ENCODE peak calls at places on chromosomes 7 and 10, in four cellular contexts. N is H1, V is GM12878, H is K562. B is an unnamed sample.

GRCh38 chr10:28020993-28021982 is 22.4 kb upstream of the ODAD2 start:
- DNase-seq in N (no peak), H (no peak), V (no peak), B (no peak)

GRCh38 chr10:633279-634245 is 55.9 kb downstream of the DIP2C start:
- DNase-seq in V (no peak), N (no peak), H (no peak), B (no peak)

GRCh38 chr10:7094781-7095180 is 316.1 kb downstream of the SFMBT2 start:
- DNase-seq in V (no peak), N (no peak), H (no peak), B (peak)

GRCh38 chr10:20596911-20597310 is 300.2 kb downstream of the NEBL start:
- DNase-seq in V (no peak), N (no peak), H (no peak), B (no peak)

GRCh38 chr10:110502851-110503301 is 5.2 kb downstream of the DUSP5 start:
- DNase-seq in H (no peak), V (peak), N (no peak), B (peak)

GRCh38 chr10:110756886-110757285 is 112.8 kb downstream of the RBM20 start:
- DNase-seq in V (no peak), H (no peak), N (no peak), B (no peak)

GRCh38 chr7:158078161-158078910 is 509.3 kb downstream of the PTPRN2 start:
- DNase-seq in N (no peak), V (no peak), H (no peak), B (no peak)

GRCh38 chr10:42646214-42646613 is 7.8 kb upstream of the ZNF33B start:
- DNase-seq in H (no peak), V (no peak), N (no peak), B (no peak)

GRCh38 chr7:22663319-22663718 is 63.7 kb upstream of the IL6 start:
- DNase-seq in V (no peak), N (no peak), H (no peak), B (peak)

GRCh38 chr10:110533149-110533548 is 34.3 kb upstream of the SMC3 start:
- DNase-seq in N (no peak), H (no peak), V (no peak), B (peak)

DNA sequence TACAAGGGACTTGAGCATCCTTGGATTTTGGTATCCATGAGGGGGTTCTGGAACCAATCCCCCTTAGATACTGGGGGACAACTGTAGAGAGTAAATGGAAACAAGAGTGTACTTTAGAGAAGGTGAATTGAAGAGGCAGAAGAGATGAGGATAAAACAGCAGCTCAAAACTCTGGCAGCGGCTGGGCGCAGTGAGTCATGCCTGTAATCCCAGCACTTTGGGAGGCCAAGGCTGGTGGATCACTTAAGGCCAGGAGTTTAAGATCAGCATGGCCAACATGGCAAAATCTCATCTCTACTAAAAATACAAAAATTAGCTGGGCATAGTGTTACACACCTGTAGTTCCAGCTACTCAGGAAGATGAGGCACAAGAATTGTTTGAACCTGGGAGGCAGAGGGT is 218.7 kb downstream of the GALNT17 start:
- DNase-seq in V (no peak), H (no peak), N (no peak), B (no peak)
- TF ChIP-seq CHD1 in V (no peak), H (no peak), N (no peak), B (no peak)

GRCh38 chr7:107069457-107069856 is 25.0 kb downstream of the PRKAR2B start:
- DNase-seq in N (no peak), H (no peak), V (no peak), B (no peak)
- TF ChIP-seq CHD1 in N (no peak), H (no peak), V (no peak), B (no peak)

GRCh38 chr7:142711722-142712616 is 37.3 kb upstream of the PRSS1 start:
- DNase-seq in H (peak), V (no peak), N (no peak), B (peak)
- TF ChIP-seq CHD1 in H (no peak), V (no peak), N (no peak), B (no peak)

DNA sequence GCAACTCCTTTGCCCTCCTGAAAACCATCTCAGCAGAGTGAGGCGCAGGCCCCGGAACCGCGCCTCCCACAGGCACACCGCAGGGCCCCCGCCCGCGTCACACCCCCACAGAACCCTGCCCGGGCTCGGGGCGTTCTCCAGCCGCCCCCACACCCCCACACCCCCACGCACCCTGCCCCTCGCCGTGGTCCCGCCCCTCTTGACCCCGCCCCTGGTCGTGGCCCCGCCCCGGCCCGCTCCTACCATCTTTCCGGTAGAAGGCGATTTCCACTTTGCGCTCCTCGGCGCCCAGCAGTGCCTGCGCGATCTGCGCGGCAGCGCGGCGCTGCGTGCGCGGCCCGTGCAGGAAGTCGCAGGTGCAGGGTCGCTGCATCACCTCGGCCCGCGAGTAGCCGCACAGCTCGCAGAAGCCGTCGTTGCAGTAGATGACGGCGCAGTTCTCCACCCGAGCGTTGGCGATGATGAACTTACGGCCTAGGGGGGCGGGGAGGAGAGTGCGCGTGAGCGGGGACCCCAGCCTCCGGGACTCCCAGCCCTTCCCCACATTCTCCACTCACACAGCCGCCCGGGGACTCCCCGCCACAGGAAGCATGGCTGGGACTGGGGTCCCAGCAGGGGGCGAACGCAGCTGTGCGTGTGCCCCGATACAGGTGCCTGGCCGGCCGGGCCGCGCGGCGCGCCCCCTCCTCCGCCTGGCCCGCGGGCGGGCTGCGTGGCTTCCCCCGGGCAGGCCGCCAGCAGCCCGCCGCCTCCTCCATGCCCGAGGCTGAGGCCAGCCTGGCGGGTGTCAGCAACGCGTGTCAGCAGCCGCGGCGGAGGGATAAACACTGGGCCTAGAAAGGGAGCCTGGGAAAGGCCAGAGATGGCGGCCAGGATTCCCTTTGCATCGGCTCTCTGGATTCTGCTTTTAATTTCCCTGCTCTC is 3.4 kb downstream of the KCNH2 start:
- DNase-seq in N (peak), V (no peak), H (peak), B (peak)
- TF ChIP-seq CHD1 in N (no peak), V (no peak), H (no peak), B (no peak)

GRCh38 chr10:116785867-116786266 is 43.5 kb upstream of the HSPA12A start:
- DNase-seq in N (no peak), V (no peak), H (no peak), B (no peak)

GRCh38 chr10:116783011-116783655 is 40.8 kb upstream of the HSPA12A start:
- DNase-seq in V (no peak), H (no peak), N (no peak), B (peak)

GRCh38 chr10:116785282-116785681 is 42.9 kb upstream of the HSPA12A start:
- DNase-seq in V (no peak), H (no peak), N (no peak), B (no peak)

GRCh38 chr10:116784035-116784434 is 41.7 kb upstream of the HSPA12A start:
- DNase-seq in H (no peak), N (no peak), V (no peak), B (no peak)

DNA sequence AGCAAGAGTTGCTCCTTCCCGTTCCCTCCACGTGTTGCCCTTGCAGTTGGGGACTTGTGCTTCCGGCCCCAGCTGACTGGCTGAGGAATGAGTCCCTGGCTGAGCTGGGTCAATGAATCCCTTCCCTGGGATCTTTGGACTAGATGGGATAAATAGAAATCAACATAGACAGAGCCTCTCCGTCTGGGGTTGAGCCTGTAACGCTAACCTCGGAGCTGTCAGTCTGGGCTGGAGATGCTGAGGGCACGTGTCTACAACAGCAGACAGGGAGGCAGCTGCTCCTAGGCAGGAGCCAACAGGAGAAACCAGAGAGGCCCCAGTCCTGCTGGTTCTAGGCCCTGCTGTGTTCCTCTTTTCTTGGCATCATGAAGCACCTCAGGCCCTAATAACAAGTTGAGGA is 42.3 kb upstream of the HSPA12A start:
- DNase-seq in N (no peak), H (no peak), V (no peak), B (no peak)
- TF ChIP-seq CHD1 in N (no peak), H (no peak), V (no peak), B (no peak)

DNA sequence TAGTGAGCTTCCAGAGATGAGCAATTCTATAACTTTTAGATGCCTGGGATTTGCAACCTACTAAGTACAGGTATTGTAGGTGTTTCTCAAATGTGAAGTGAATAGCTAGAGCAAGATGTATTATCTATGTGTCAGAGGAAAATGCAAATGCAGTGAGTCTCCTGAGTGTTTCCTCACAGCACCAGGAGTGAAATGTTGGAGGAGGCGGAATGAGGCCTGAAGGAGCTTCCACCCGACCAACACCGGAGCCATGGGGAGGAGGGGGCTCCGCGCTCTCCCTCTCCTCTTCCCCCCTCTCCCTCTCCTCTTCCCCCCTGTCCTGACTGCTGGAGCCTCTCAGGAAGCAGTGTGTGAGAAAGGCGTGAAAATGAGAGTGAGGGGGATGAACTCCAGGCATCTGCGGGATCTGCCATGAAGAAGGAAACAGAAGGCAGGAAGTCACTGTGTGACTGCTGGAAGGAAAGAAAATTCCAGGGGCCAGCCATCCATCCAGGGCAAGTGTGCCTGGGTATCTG is 79.8 kb upstream of the RNF32 start:
- DNase-seq in N (no peak), H (no peak), V (no peak), B (no peak)
- TF ChIP-seq CHD1 in N (no peak), H (no peak), V (no peak), B (no peak)

DNA sequence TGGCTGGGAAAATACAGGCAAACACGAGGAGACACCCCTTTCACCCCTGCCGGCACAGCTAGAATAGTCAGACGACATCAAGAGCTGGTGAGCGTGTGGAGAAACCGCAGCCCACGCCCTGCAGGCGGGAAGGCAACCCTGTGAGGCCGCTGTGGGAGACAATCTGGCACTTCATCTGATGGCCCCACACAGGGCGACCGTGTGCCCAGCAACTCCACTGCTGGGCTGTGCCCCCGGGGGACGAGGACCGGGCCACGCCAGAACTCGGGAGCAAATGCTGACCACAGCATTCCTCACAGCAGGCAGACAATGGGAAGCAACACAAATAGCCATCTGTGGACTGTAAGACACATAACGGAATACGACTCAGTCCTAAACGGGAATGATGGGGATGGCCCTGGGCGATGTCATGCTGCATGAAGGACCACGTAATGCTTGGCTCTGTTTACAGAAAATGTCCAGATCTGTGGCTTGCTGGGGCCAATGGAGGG is 58.9 kb downstream of the CFAP46 start:
- DNase-seq in H (no peak), N (no peak), V (no peak), B (peak)
- TF ChIP-seq CHD1 in H (no peak), N (no peak), V (no peak), B (no peak)